ENCODE peak calls at places on chromosome 10, in eight cellular contexts. E is left ventricle myocardium inferior; M is GM12865; I is stimulated activated CD4-positive, alpha-beta T cell treated with anti-CD3 and anti-CD28 coated beads, Interleukin-1b, Interleukin-23, amount 100 ng/mL, for 48 hours; U is hippocampal formation; C is T-helper 22 cell; F is stimulated activated CD8-positive, alpha-beta memory T cell treated with anti-CD3 and anti-CD28 coated beads, Interleukin-15, amount 100 ng/mL, for 1 hour; Q is AG09319. B is an unnamed sample.
A peak's percentile ranks its signal among the peaks of the same experiment; 100 is the strongest.

GRCh38 chr10:117226813-117227451 is 14.0 kb upstream of the SLC18A2 start:
- DNase-seq in E (no peak), M (peak; percentile 28), I (no peak), U (no peak), C (no peak), F (no peak), Q (no peak), B (no peak)

GRCh38 chr10:131948501-131948900 is 33.2 kb downstream of the BNIP3 start:
- DNase-seq in E (no peak), M (no peak), I (no peak), U (no peak), C (no peak), F (no peak), Q (no peak), B (no peak)

GRCh38 chr10:99435986-99436633 is 5.7 kb upstream of the GOT1 start:
- DNase-seq in E (no peak), M (peak; percentile 55), I (no peak), U (peak; percentile 70), C (no peak), F (no peak), Q (peak; percentile 5), B (no peak)

GRCh38 chr10:67788028-67788886 is 49.7 kb downstream of the DNAJC12 start:
- DNase-seq in E (peak; percentile 57), M (peak; percentile 81), I (peak; percentile 83), U (no peak), C (peak; percentile 26), F (peak; percentile 50), Q (no peak), B (no peak)

GRCh38 chr10:86400705-86401587 is 34.4 kb upstream of the GRID1 start:
- DNase-seq in E (peak; percentile 40), M (peak; percentile 70), I (peak; percentile 82), U (no peak), C (peak; percentile 65), F (peak; percentile 14), Q (no peak), B (no peak)

GRCh38 chr10:100100651-100101525 is 19.2 kb upstream of the CPN1 start:
- DNase-seq in E (no peak), M (peak; percentile 26), I (no peak), U (no peak), C (no peak), F (no peak), Q (no peak), B (no peak)

GRCh38 chr10:23345861-23346260 is 1.3 kb upstream of the C10orf67 start:
- DNase-seq in E (no peak), M (no peak), I (no peak), U (peak; percentile 34), C (no peak), F (no peak), Q (no peak), B (no peak)

GRCh38 chr10:13853854-13854253 is 267.1 kb downstream of the PRPF18 start:
- DNase-seq in E (no peak), M (no peak), I (no peak), U (no peak), C (no peak), F (no peak), Q (no peak), B (no peak)

GRCh38 chr10:103698266-103698665 is 157.1 kb downstream of the SH3PXD2A start:
- DNase-seq in E (no peak), M (no peak), I (no peak), U (no peak), C (no peak), F (no peak), Q (no peak), B (no peak)

GRCh38 chr10:103493911-103494877 is 689 bp downstream of the NEURL1 start:
- DNase-seq in E (no peak), M (no peak), I (peak; percentile 20), U (no peak), C (no peak), F (no peak), Q (no peak), B (no peak)